ENCODE peak calls at places on chromosomes 2 and 18, in four cellular contexts. M, Q, I and T are unnamed samples.

GRCh38 chr2:240786871-240787311 is 33.1 kb downstream of the KIF1A start:
- DNase-seq in M (no peak), Q (no peak), I (no peak), T (no peak)

GRCh38 chr18:44341759-44342158 is 338.9 kb upstream of the SETBP1 start:
- DNase-seq in M (no peak), I (no peak), Q (peak; percentile 53), T (no peak)

GRCh38 chr2:211085056-211085680 is 528.8 kb downstream of the CPS1 start:
- DNase-seq in M (no peak), Q (peak; percentile 10), I (no peak), T (no peak)

GRCh38 chr2:210252699-210253606 is 27.7 kb upstream of the ACADL start:
- DNase-seq in Q (no peak), I (no peak), M (no peak), T (no peak)

GRCh38 chr18:33720133-33720532 is 142.1 kb downstream of the ASXL3 start:
- DNase-seq in Q (peak; percentile 72), M (no peak), I (no peak), T (no peak)

GRCh38 chr2:102181919-102182635 is 4.7 kb upstream of the IL1RL2 start:
- DNase-seq in I (no peak), M (no peak), Q (peak; percentile 48), T (no peak)

GRCh38 chr2:207802650-207803049 is 32.9 kb upstream of the FZD5 start:
- DNase-seq in M (no peak), I (no peak), Q (no peak), T (no peak)

GRCh38 chr2:173101687-173102086 is 26.0 kb downstream of the MAP3K20 start:
- DNase-seq in I (no peak), Q (peak; percentile 82), M (no peak), T (no peak)

GRCh38 chr2:212145111-212145510 is 393.5 kb downstream of the ERBB4 start:
- DNase-seq in M (no peak), I (no peak), Q (peak; percentile 13), T (no peak)

GRCh38 chr2:12548906-12549305 is 167.8 kb upstream of the TRIB2 start:
- DNase-seq in I (no peak), M (no peak), Q (peak; percentile 18), T (no peak)

GRCh38 chr2:96963316-96963715 is 23.1 kb downstream of the FAM178B start:
- DNase-seq in Q (no peak), I (no peak), M (no peak), T (no peak)

GRCh38 chr18:59540819-59541218 is 156.4 kb downstream of the CCBE1 start:
- DNase-seq in M (no peak), Q (peak; percentile 74), I (peak; percentile 47), T (no peak)